ENCODE peak calls at places on chromosomes 6 and 20, in six cellular contexts. W is activated gamma-delta T cell treated with Interleukin-2 at 50 U/mL for 16 hours, C is AG08395, I is T-helper 17 cell, M is HS-27A, B is adipocyte. R is an unnamed sample.

GRCh38 chr6:10082385-10082784 is 332.5 kb downstream of the TFAP2A start:
- DNase-seq in I (no peak), C (no peak), W (no peak), B (no peak), M (no peak), R (no peak)

GRCh38 chr6:164129218-164129617 is 714.7 kb downstream of the QKI start:
- DNase-seq in B (no peak), M (no peak), C (no peak), W (no peak), I (no peak), R (no peak)

GRCh38 chr6:12844284-12845223 is 128.0 kb downstream of the PHACTR1 start:
- DNase-seq in B (peak; percentile 56), M (no peak), C (peak; percentile 53), W (no peak), I (no peak), R (no peak)

GRCh38 chr6:5085638-5086293 is 625 bp downstream of the PPP1R3G start:
- DNase-seq in W (no peak), B (peak; percentile 65), C (no peak), I (no peak), M (no peak), R (no peak)

GRCh38 chr6:137904822-137905617 is 38.0 kb downstream of the TNFAIP3 start:
- DNase-seq in C (peak; percentile 53), W (peak; percentile 24), B (no peak), M (no peak), I (no peak), R (no peak)

GRCh38 chr6:123022980-123023379 is 26.9 kb downstream of the CLVS2 start:
- DNase-seq in I (no peak), M (no peak), B (no peak), C (no peak), W (no peak), R (no peak)

GRCh38 chr6:117253785-117254184 is 11.6 kb upstream of the VGLL2 start:
- DNase-seq in I (no peak), M (no peak), B (no peak), W (no peak), C (no peak), R (no peak)

GRCh38 chr6:122798099-122798641 is 9.1 kb downstream of the SMPDL3A start:
- DNase-seq in B (peak; percentile 50), C (peak; percentile 62), M (peak; percentile 12), I (no peak), W (no peak), R (no peak)

GRCh38 chr20:44616604-44616964 is 34.2 kb downstream of the PKIG start:
- DNase-seq in B (no peak), W (no peak), I (no peak), C (no peak), M (no peak), R (no peak)

GRCh38 chr6:161422710-161423109 is 148.8 kb upstream of the AGPAT4 start:
- DNase-seq in C (no peak), M (no peak), I (no peak), W (no peak), B (peak; percentile 66), R (no peak)

GRCh38 chr20:53071833-53072232 is 99.7 kb downstream of the TSHZ2 start:
- DNase-seq in C (no peak), M (no peak), B (no peak), I (no peak), W (no peak), R (no peak)

GRCh38 chr6:35184580-35185301 is 29.0 kb upstream of the SCUBE3 start:
- DNase-seq in C (no peak), W (no peak), I (no peak), M (no peak), B (no peak), R (no peak)

GRCh38 chr6:45688180-45688579 is 310.4 kb upstream of the SUPT3H start:
- DNase-seq in I (no peak), B (no peak), W (no peak), M (no peak), C (no peak), R (no peak)

GRCh38 chr6:130879826-130880225 is 52.6 kb downstream of the SMLR1 start:
- DNase-seq in I (no peak), W (no peak), B (no peak), C (no peak), M (no peak), R (no peak)

GRCh38 chr6:2876210-2877056 is 26.7 kb downstream of the SERPINB9 start:
- DNase-seq in W (no peak), M (peak; percentile 15), B (peak; percentile 86), I (no peak), C (peak; percentile 87), R (peak; percentile 95)

GRCh38 chr6:23013776-23014175 is 444.4 kb downstream of the HDGFL1 start:
- DNase-seq in B (no peak), W (no peak), I (no peak), C (peak; percentile 63), M (no peak), R (no peak)

GRCh38 chr6:14729186-14729871 is 516.5 kb upstream of the JARID2 start:
- DNase-seq in C (no peak), B (no peak), W (no peak), M (no peak), I (no peak), R (no peak)

GRCh38 chr6:25404693-25405169 is 125.6 kb downstream of the CARMIL1 start:
- DNase-seq in W (peak; percentile 17), M (no peak), I (no peak), C (no peak), B (no peak), R (no peak)

GRCh38 chr6:14706378-14706929 is 539.4 kb upstream of the JARID2 start:
- DNase-seq in B (peak; percentile 94), M (peak; percentile 74), I (no peak), W (no peak), C (peak; percentile 90), R (no peak)

GRCh38 chr20:36199293-36200257 is 36.7 kb upstream of the AAR2 start:
- DNase-seq in I (peak; percentile 44), W (peak; percentile 77), M (peak; percentile 43), B (peak; percentile 87), C (peak; percentile 91), R (peak; percentile 30)

GRCh38 chr6:15682965-15683822 is 20.4 kb upstream of the DTNBP1 start:
- DNase-seq in M (no peak), B (no peak), I (no peak), C (no peak), W (no peak), R (no peak)

GRCh38 chr6:12113190-12113578 is 101.1 kb downstream of the HIVEP1 start:
- DNase-seq in I (no peak), M (no peak), W (no peak), C (peak; percentile 37), B (peak; percentile 15), R (peak; percentile 27)

GRCh38 chr6:116046739-116047138 is 14.0 kb downstream of the FRK start:
- DNase-seq in W (no peak), M (no peak), B (no peak), I (no peak), C (no peak), R (no peak)

GRCh38 chr20:64108731-64109389 is 1.5 kb upstream of the NPBWR2 start:
- DNase-seq in W (no peak), C (no peak), B (no peak), I (no peak), M (no peak), R (no peak)

GRCh38 chr20:2169456-2170088 is 67.9 kb downstream of the STK35 start:
- DNase-seq in M (no peak), B (no peak), C (no peak), I (no peak), W (no peak), R (no peak)

GRCh38 chr6:98039876-98040605 is 757.0 kb upstream of the MMS22L start:
- DNase-seq in M (no peak), W (no peak), I (no peak), B (no peak), C (peak; percentile 25), R (no peak)

GRCh38 chr6:145895802-145896201 is 68.4 kb downstream of the SHPRH start:
- DNase-seq in I (no peak), C (peak; percentile 7), B (peak; percentile 54), M (no peak), W (no peak), R (no peak)

GRCh38 chr6:28543671-28544131 is 18.0 kb downstream of the GPX5 start:
- DNase-seq in M (no peak), B (peak; percentile 44), C (no peak), W (no peak), I (no peak), R (no peak)

GRCh38 chr6:40999498-41000070 is 39.4 kb downstream of the UNC5CL start:
- DNase-seq in C (peak; percentile 70), B (no peak), I (no peak), M (no peak), W (no peak), R (peak; percentile 20)

GRCh38 chr20:10487354-10488115 is 52.4 kb downstream of the SLX4IP start:
- DNase-seq in C (peak; percentile 19), I (no peak), M (no peak), W (no peak), B (peak; percentile 37), R (no peak)

GRCh38 chr20:61251529-61252393 is at the start of gene CDH4:
- DNase-seq in M (no peak), C (peak; percentile 19), B (peak; percentile 23), W (no peak), I (no peak), R (no peak)

GRCh38 chr6:40874495-40874894 is 164.5 kb downstream of the UNC5CL start:
- DNase-seq in W (no peak), C (no peak), B (no peak), I (no peak), M (no peak), R (no peak)

GRCh38 chr6:144883915-144884314 is 598.8 kb downstream of the UTRN start:
- DNase-seq in M (no peak), B (no peak), C (no peak), I (no peak), W (no peak), R (no peak)

R was measured in pulmonary artery endothelial cell.